ENCODE peak calls at places on chromosomes 11 and 22, in four cellular contexts. K, H, E and J are unnamed samples.

GRCh38 chr11:77784572-77784971 is 36.0 kb downstream of the RSF1 start:
- DNase-seq in K (no peak), H (no peak), E (no peak), J (no peak)

GRCh38 chr11:44290206-44290605 is 19.7 kb downstream of the ALX4 start:
- DNase-seq in K (no peak), H (no peak), E (no peak), J (no peak)

GRCh38 chr11:47552086-47552580 is 799 bp downstream of the CELF1 start:
- DNase-seq in K (peak; percentile 24), H (peak; percentile 52), E (no peak), J (peak; percentile 39)

GRCh38 chr11:102530558-102530957 is at the start of gene MMP7:
- DNase-seq in K (no peak), H (no peak), E (no peak), J (no peak)

GRCh38 chr11:115505165-115505564 is 950 bp upstream of the CADM1 start:
- DNase-seq in K (no peak), H (peak; percentile 20), E (no peak), J (peak; percentile 20)

GRCh38 chr11:79237111-79237510 is 203.7 kb downstream of the TENM4 start:
- DNase-seq in K (no peak), H (no peak), E (no peak), J (no peak)

GRCh38 chr11:115636686-115637555 is 132.7 kb upstream of the CADM1 start:
- DNase-seq in K (no peak), H (peak; percentile 68), E (no peak), J (no peak)

GRCh38 chr11:17572359-17572690 is 25.3 kb downstream of the OTOG start:
- DNase-seq in K (no peak), H (no peak), E (no peak), J (no peak)

GRCh38 chr11:86748296-86748695 is 52.0 kb upstream of the PRSS23 start:
- DNase-seq in K (no peak), H (no peak), E (no peak), J (no peak)

GRCh38 chr11:33685061-33685460 is 15.6 kb downstream of the C11orf91 start:
- DNase-seq in K (no peak), H (no peak), E (no peak), J (no peak)

GRCh38 chr11:17298302-17298701 is 21.8 kb downstream of the NUCB2 start:
- DNase-seq in K (no peak), H (no peak), E (no peak), J (no peak)

GRCh38 chr11:63620928-63621539 is 6.8 kb upstream of the PLAAT3 start:
- DNase-seq in K (no peak), H (no peak), E (no peak), J (no peak)

GRCh38 chr11:68215087-68215445 is 2.0 kb upstream of the KMT5B start:
- DNase-seq in K (no peak), H (peak; percentile 25), E (no peak), J (no peak)

GRCh38 chr11:8294251-8294935 is 30.7 kb upstream of the LMO1 start:
- DNase-seq in K (no peak), H (no peak), E (no peak), J (no peak)

GRCh38 chr22:47134222-47134621 is 371.8 kb downstream of the TBC1D22A start:
- DNase-seq in K (no peak), H (no peak), E (no peak), J (no peak)

GRCh38 chr22:27801197-27801615 is 350 bp downstream of the MN1 start:
- DNase-seq in K (no peak), H (peak; percentile 84), E (no peak), J (peak; percentile 58)

GRCh38 chr11:107183963-107184362 is 165.7 kb upstream of the GUCY1A2 start:
- DNase-seq in K (no peak), H (no peak), E (no peak), J (no peak)

GRCh38 chr11:101835465-101836063 is 79.2 kb upstream of the CEP126 start:
- DNase-seq in K (no peak), H (no peak), E (no peak), J (no peak)

GRCh38 chr11:2316169-2316962 is 14.6 kb downstream of the TSPAN32 start:
- DNase-seq in K (no peak), H (peak; percentile 39), E (no peak), J (no peak)

GRCh38 chr22:37909756-37910155 is 3.7 kb downstream of the MICALL1 start:
- DNase-seq in K (no peak), H (no peak), E (no peak), J (no peak)

GRCh38 chr22:30531651-30532608 is 14.6 kb downstream of the SEC14L6 start:
- DNase-seq in K (no peak), H (no peak), E (no peak), J (no peak)

GRCh38 chr11:23704183-23704582 is 792.7 kb upstream of the LUZP2 start:
- DNase-seq in K (no peak), H (no peak), E (no peak), J (no peak)

GRCh38 chr11:19903620-19904069 is 191.0 kb downstream of the NAV2 start:
- DNase-seq in K (peak; percentile 55), H (peak; percentile 59), E (peak; percentile 3), J (peak; percentile 85)

GRCh38 chr11:128624269-128625170 is 37.2 kb upstream of the ETS1 start:
- DNase-seq in K (no peak), H (no peak), E (no peak), J (no peak)

GRCh38 chr11:3959918-3960295 is 104.4 kb downstream of the STIM1 start:
- DNase-seq in K (no peak), H (no peak), E (no peak), J (no peak)

GRCh38 chr22:49362393-49362792 is 465.3 kb downstream of the BRD1 start:
- DNase-seq in K (no peak), H (peak; percentile 4), E (no peak), J (no peak)

GRCh38 chr22:27620367-27621154 is 181.0 kb downstream of the MN1 start:
- DNase-seq in K (no peak), H (peak; percentile 77), E (no peak), J (no peak)

GRCh38 chr22:26744892-26745808 is 87.8 kb downstream of the MIAT start:
- DNase-seq in K (no peak), H (no peak), E (no peak), J (no peak)

GRCh38 chr22:39219071-39220050 is 25.4 kb downstream of the PDGFB start:
- DNase-seq in K (no peak), H (no peak), E (no peak), J (no peak)

GRCh38 chr22:42432020-42432596 is at the start of gene NFAM1:
- DNase-seq in K (no peak), H (no peak), E (no peak), J (no peak)

GRCh38 chr11:45663486-45664375 is 1.7 kb downstream of the CHST1 start:
- DNase-seq in K (no peak), H (no peak), E (no peak), J (no peak)

GRCh38 chr11:67666303-67666645 is 8.1 kb downstream of the ALDH3B2 start:
- DNase-seq in K (no peak), H (no peak), E (no peak), J (no peak)

GRCh38 chr11:102047305-102047924 is at the start of gene CFAP300:
- DNase-seq in K (peak; percentile 16), H (peak; percentile 55), E (no peak), J (peak; percentile 81)

GRCh38 chr11:34185926-34186841 is 80.8 kb downstream of the NAT10 start:
- DNase-seq in K (no peak), H (no peak), E (no peak), J (peak; percentile 30)

GRCh38 chr11:127226959-127227358 is 226.4 kb upstream of the KIRREL3 start:
- DNase-seq in K (no peak), H (no peak), E (no peak), J (no peak)
- TF ChIP-seq MAX in K (no peak), H (no peak), E (no peak), J (no peak)

GRCh38 chr11:120185678-120186407 is 25.0 kb upstream of the OAF start:
- DNase-seq in K (no peak), H (peak; percentile 53), E (no peak), J (no peak)

GRCh38 chr11:120186799-120187591 is 23.8 kb upstream of the OAF start:
- DNase-seq in K (no peak), H (peak; percentile 64), E (peak; percentile 50), J (no peak)

GRCh38 chr11:120184946-120185677 is 25.7 kb upstream of the OAF start:
- DNase-seq in K (no peak), H (peak; percentile 68), E (no peak), J (no peak)

GRCh38 chr11:120184371-120184945 is 26.4 kb upstream of the OAF start:
- DNase-seq in K (no peak), H (no peak), E (no peak), J (no peak)

DNA sequence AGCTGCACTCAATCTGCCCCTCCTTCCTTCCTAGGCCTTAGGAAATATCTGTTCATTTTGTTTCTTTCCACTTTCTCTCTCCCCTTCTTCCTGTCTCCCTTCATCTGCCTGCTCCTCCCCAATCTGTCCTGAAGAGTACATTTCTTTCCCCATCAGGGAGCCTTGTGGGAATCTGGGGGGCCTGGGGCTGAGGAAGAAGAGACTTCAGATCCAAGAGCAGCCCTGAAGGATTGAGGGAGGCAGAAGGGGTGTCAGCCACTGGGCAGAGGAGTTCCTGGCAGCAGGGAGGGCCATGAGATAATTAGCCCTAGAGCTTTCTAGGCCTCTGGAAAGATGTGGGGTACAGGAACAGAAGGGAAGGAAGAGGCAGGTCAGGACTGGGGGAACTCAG is 24.4 kb upstream of the OAF start:
- DNase-seq in K (no peak), H (no peak), E (no peak), J (no peak)
- TF ChIP-seq CTCF in K (no peak), H (no peak), E (no peak), J (no peak)

DNA sequence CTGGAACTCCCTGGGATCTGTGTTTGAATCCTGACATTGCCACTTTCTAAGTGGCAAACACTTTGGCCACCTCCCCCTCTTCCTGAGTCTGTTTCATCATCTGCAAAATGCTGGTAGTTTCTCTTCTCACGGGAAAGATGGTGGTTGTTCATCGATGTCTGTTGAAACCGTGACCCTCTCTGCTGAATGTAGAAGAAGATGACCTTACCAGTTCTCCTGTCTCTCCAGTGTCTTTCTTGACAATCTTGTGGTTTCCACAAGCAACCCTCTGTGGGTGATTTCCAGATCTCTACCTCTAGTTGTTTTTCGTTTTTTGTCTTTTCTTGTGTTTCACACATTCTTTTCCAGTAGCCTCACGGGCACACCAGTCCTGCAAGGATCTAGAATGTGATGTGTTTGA is 27.5 kb downstream of the ZBTB16 start:
- DNase-seq in K (no peak), H (no peak), E (no peak), J (no peak)
- TF ChIP-seq USF1 in K (no peak), H (no peak), E (no peak), J (no peak)

DNA sequence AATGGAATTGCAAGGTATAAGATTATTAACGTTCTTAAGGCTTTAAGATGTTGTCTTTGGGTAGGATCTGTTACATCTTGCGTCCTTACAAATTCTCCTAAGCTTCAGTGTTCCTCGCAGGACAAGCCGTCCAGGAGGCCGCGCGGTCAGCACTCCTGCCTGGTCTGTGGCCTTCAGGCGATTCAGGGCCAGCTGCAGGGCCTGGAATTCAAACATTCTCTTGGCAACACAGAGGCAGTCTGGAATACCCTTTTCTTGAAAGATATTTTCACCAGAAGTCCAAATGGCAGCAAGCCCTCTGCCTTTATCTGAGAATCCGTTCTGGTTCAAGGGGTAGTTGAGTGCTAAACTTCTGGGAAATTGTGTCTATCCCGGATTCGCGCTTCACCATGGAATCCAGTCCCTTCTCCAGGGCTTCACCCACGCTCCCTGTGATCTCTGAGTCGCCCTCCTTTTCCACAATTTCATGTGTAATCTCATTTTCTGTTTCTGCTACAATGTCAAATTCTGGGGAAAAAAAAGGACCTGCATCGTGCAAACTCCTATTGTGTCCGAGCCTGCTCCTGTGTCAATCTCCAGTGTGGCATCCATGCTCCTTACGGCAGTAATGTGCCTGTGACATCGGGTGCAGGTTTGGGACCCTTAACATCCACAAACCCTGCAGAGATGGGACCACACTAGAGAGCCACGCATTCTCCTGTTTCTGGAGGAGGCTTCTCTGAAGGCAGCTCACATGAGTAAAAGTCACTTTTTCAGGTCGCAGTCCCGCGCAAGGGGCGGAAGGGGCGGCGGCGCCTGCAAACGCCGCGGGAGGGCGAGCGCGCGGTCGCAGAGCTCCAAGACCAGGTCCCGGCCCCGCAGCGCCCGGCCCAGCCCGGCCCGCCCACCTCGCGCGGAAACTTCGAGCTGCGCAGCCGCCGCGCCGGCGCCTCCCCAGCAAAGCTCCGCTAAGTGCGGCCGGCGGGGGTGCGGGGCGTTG is 25.3 kb upstream of the SORL1 start:
- DNase-seq in K (peak; percentile 42), H (peak; percentile 87), E (no peak), J (peak; percentile 71)
- TF ChIP-seq MAX in K (no peak), H (no peak), E (no peak), J (no peak)